ENCODE peak calls at places on chromosomes 11 and 22, in five cellular contexts. D is HCT116, O is sigmoid colon, F is spleen, P is stomach. Z is an unnamed sample.

GRCh38 chr22:42353883-42354727 is 78.1 kb downstream of the NFAM1 start:
- DNase-seq in F (no peak), D (no peak), O (no peak), P (no peak), Z (no peak)

GRCh38 chr11:70834277-70834940 is 418.0 kb downstream of the SHANK2 start:
- DNase-seq in F (no peak), O (no peak), P (no peak), D (no peak), Z (no peak)

GRCh38 chr11:86050310-86050709 is 18.6 kb downstream of the PICALM start:
- DNase-seq in O (no peak), F (no peak), D (no peak), P (no peak), Z (no peak)

GRCh38 chr11:104127828-104128227 is 36.1 kb downstream of the PDGFD start:
- DNase-seq in F (no peak), P (no peak), O (no peak), D (no peak), Z (no peak)

GRCh38 chr11:118916842-118917388 is 8.8 kb downstream of the BCL9L start:
- DNase-seq in D (no peak), F (no peak), O (peak), P (no peak), Z (no peak)

GRCh38 chr11:101915811-101916291 is 471 bp downstream of the ANGPTL5 start:
- DNase-seq in O (no peak), F (no peak), D (no peak), P (no peak), Z (no peak)

GRCh38 chr11:28168718-28169117 is 60.5 kb downstream of the METTL15 start:
- DNase-seq in P (no peak), O (no peak), D (no peak), F (no peak), Z (no peak)

GRCh38 chr11:59206635-59207034 is 6.1 kb downstream of the MPEG1 start:
- DNase-seq in P (peak), F (no peak), D (peak), O (no peak), Z (no peak)

GRCh38 chr11:61911124-61911700 is 6.2 kb downstream of the RAB3IL1 start:
- DNase-seq in F (peak), O (peak), P (no peak), D (no peak), Z (no peak)

GRCh38 chr11:61580292-61580888 is 486 bp downstream of the SYT7 start:
- DNase-seq in D (no peak), O (no peak), P (no peak), F (peak), Z (no peak)

GRCh38 chr11:8442301-8442700 is 151.7 kb downstream of the STK33 start:
- DNase-seq in O (no peak), D (no peak), F (no peak), P (no peak), Z (no peak)

GRCh38 chr11:10623797-10624761 is 55.6 kb upstream of the LYVE1 start:
- DNase-seq in O (peak), P (no peak), F (peak), D (peak), Z (no peak)

GRCh38 chr22:35463231-35463933 is 63.4 kb downstream of the MCM5 start:
- DNase-seq in O (no peak), F (no peak), D (no peak), P (no peak), Z (no peak)

GRCh38 chr11:96267490-96268010 is 75.4 kb downstream of the MAML2 start:
- DNase-seq in O (no peak), D (no peak), P (no peak), F (no peak), Z (no peak)

GRCh38 chr11:18684267-18684666 is 14.3 kb upstream of the TMEM86A start:
- DNase-seq in O (no peak), D (no peak), P (no peak), F (no peak), Z (no peak)

GRCh38 chr22:27492566-27493201 is 308.9 kb downstream of the MN1 start:
- DNase-seq in D (no peak), P (no peak), F (no peak), O (no peak), Z (no peak)

GRCh38 chr11:113137735-113138529 is 176.5 kb upstream of the TTC12 start:
- DNase-seq in O (no peak), P (no peak), D (no peak), F (no peak), Z (peak)

GRCh38 chr11:119875841-119876600 is 147.0 kb upstream of the NECTIN1 start:
- DNase-seq in D (no peak), F (peak), P (no peak), O (no peak), Z (no peak)

GRCh38 chr22:31451709-31452571 is 37.7 kb downstream of the EIF4ENIF1 start:
- DNase-seq in O (no peak), F (no peak), D (peak), P (no peak), Z (no peak)

GRCh38 chr11:72681226-72682153 is 7.3 kb upstream of the PDE2A start:
- DNase-seq in D (no peak), F (no peak), P (no peak), O (no peak), Z (no peak)

GRCh38 chr11:102138677-102139076 is 28.4 kb downstream of the YAP1 start:
- DNase-seq in D (no peak), P (no peak), O (no peak), F (no peak), Z (no peak)

GRCh38 chr11:96050435-96051182 is 126.7 kb upstream of the MTMR2 start:
- DNase-seq in P (no peak), F (no peak), O (no peak), D (no peak), Z (no peak)

GRCh38 chr11:69398529-69399492 is 82.7 kb upstream of the LINC01488 start:
- DNase-seq in O (peak), F (peak), D (no peak), P (no peak), Z (no peak)

GRCh38 chr22:50145741-50146439 is 24.6 kb upstream of the PANX2 start:
- DNase-seq in D (no peak), F (no peak), O (no peak), P (no peak), Z (no peak)

GRCh38 chr11:18191376-18191775 is 18.7 kb downstream of the MRGPRX4 start:
- DNase-seq in P (no peak), F (no peak), D (no peak), O (no peak), Z (no peak)

DNA sequence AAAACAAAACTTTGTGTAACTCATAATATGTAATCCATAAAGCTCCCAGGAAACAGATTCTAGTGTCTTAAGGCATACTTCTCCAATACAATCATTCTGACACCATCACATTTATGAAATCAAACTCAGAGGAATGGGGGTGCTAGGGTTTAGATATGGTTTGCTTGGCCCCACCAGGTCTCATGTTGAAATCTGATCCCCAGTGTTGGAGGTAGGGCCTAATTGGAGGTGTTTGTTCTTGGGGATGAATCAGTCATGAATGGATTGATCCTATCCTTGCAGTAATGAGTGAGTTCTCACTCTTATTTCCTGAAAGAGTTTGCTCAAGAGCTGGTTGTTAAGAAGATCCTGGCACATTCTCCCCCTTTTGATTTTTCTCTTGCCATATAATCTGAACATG is 380.9 kb downstream of the ETS1 start:
- DNase-seq in F (no peak), O (no peak), P (no peak), D (no peak), Z (no peak)
- H3K27ac ChIP-seq in F (no peak), O (no peak), P (no peak), D (no peak), Z (no peak)

DNA sequence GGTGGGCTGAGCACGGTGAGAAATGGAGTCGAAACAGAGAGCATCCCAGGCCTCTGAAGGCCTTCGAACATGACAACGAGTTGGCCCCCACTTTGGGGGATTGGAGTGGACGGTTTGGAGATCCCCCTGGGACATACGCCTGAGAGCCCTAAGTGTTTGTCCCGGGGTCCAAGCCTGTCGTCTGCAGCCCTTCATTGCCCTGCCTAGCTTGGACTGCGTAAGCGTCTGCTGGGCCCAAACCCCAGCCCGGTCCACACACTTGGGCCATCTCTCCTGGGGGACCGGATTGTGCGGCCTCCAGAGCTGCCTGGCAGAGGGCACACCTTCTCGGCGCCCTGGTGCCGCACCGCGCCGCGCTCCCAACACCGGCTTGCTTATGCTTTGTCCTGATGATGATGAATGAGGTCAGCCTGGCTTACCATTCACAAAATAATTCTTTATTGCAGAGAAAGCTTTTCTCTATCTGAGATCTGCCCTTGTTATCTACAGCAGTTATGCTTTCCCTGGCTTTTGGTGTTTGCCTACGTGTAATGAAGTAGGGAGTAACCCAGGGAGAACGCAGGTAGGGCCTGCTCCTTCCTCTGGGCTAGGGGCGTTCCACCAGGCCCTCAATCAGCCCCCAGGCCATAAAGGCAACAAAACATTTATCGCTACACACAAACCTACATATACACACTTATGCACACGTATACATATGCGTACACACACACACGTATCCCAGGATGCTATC is 85.9 kb upstream of the PPARA start:
- DNase-seq in F (peak), O (peak), P (peak), D (no peak), Z (no peak)
- TF ChIP-seq POLR2AphosphoS5 in F (peak), O (no peak), P (no peak), D (no peak), Z (no peak)

GRCh38 chr11:607971-608659 is 7.6 kb downstream of the IRF7 start:
- DNase-seq in P (no peak), F (no peak), D (no peak), O (no peak), Z (no peak)
- H3K27ac ChIP-seq in P (no peak), F (peak), D (no peak), O (no peak), Z (no peak)

GRCh38 chr22:29797351-29797750 is 30.2 kb downstream of the UQCR10 start:
- DNase-seq in D (no peak), F (no peak), O (no peak), P (no peak), Z (no peak)

GRCh38 chr22:29798318-29798717 is 31.1 kb downstream of the UQCR10 start:
- DNase-seq in P (no peak), F (no peak), D (no peak), O (no peak), Z (no peak)

GRCh38 chr22:29798801-29799200 is 31.6 kb downstream of the UQCR10 start:
- DNase-seq in F (no peak), O (no peak), D (no peak), P (peak), Z (no peak)

GRCh38 chr22:29801153-29801552 is 34.0 kb downstream of the UQCR10 start:
- DNase-seq in O (no peak), D (no peak), F (no peak), P (peak), Z (no peak)

GRCh38 chr22:29799217-29799680 is 32.1 kb downstream of the UQCR10 start:
- DNase-seq in F (peak), D (peak), P (peak), O (peak), Z (peak)
- TF ChIP-seq POLR2AphosphoS5 in F (peak), D (peak), P (peak), O (peak), Z (peak)